ENCODE peak calls at places on chromosomes 1 and 21, in four cellular contexts. Z is neural progenitor cell, I is SK-N-SH, V is PC-3. L is an unnamed sample.
A peak's percentile ranks its signal among the peaks of the same experiment; 100 is the strongest.

GRCh38 chr1:187744665-187745064 is 915.9 kb downstream of the PLA2G4A start:
- DNase-seq in Z (no peak), I (no peak), V (no peak), L (no peak)

GRCh38 chr1:107664882-107665871 is 299.8 kb downstream of the VAV3 start:
- DNase-seq in I (no peak), Z (no peak), V (no peak), L (no peak)

GRCh38 chr1:170623171-170623570 is 40.8 kb upstream of the PRRX1 start:
- DNase-seq in Z (no peak), I (no peak), V (peak; percentile 87), L (peak; percentile 97)

GRCh38 chr1:234065794-234066447 is 161.4 kb downstream of the SLC35F3 start:
- DNase-seq in Z (peak; percentile 87), I (peak; percentile 70), V (peak; percentile 95), L (peak; percentile 82)

GRCh38 chr21:18499761-18500376 is 96.3 kb upstream of the TMPRSS15 start:
- DNase-seq in V (peak; percentile 69), I (peak; percentile 3), Z (peak; percentile 73), L (peak; percentile 42)

GRCh38 chr1:209326876-209327275 is 256.6 kb upstream of the CAMK1G start:
- DNase-seq in Z (no peak), I (no peak), V (no peak), L (no peak)

GRCh38 chr1:235006132-235006721 is 122.4 kb downstream of the TOMM20 start:
- DNase-seq in I (no peak), Z (no peak), V (no peak), L (no peak)

GRCh38 chr1:114554577-114554976 is 26.8 kb downstream of the BCAS2 start:
- DNase-seq in V (no peak), I (no peak), Z (no peak), L (no peak)

GRCh38 chr1:200351826-200352549 is 57.8 kb downstream of the ZNF281 start:
- DNase-seq in I (no peak), Z (no peak), V (no peak), L (peak; percentile 98)

GRCh38 chr1:203289281-203289981 is 15.9 kb upstream of the BTG2 start:
- DNase-seq in Z (no peak), I (no peak), V (no peak), L (no peak)

GRCh38 chr1:10724052-10724494 is 72.4 kb downstream of the CASZ1 start:
- DNase-seq in I (no peak), V (peak; percentile 97), Z (no peak), L (peak; percentile 50)

GRCh38 chr1:151459331-151460046 is at the start of gene POGZ:
- DNase-seq in Z (peak; percentile 96), V (peak; percentile 97), I (peak; percentile 94), L (peak; percentile 98)

GRCh38 chr1:152448496-152448895 is 34.4 kb upstream of the CRNN start:
- DNase-seq in V (no peak), I (no peak), Z (no peak), L (no peak)

GRCh38 chr1:182671779-182672486 is 12.5 kb downstream of the RGS8 start:
- DNase-seq in V (no peak), I (peak; percentile 64), Z (peak; percentile 45), L (no peak)

GRCh38 chr1:79193211-79194079 is 186.9 kb upstream of the ADGRL4 start:
- DNase-seq in Z (peak; percentile 8), V (peak; percentile 84), I (no peak), L (peak; percentile 81)

GRCh38 chr1:27952147-27952546 is 7.6 kb upstream of the XKR8 start:
- DNase-seq in V (no peak), I (no peak), Z (no peak), L (no peak)

GRCh38 chr1:15411593-15412487 is 2.2 kb downstream of the EFHD2 start:
- DNase-seq in Z (no peak), V (peak; percentile 58), I (no peak), L (peak; percentile 35)

GRCh38 chr1:53276902-53277281 is 38.6 kb upstream of the MAGOH start:
- DNase-seq in V (no peak), Z (no peak), I (no peak), L (no peak)

GRCh38 chr1:17233675-17234074 is 15.2 kb upstream of the PADI3 start:
- DNase-seq in Z (no peak), I (peak; percentile 50), V (peak; percentile 99), L (peak; percentile 96)

GRCh38 chr1:214292317-214292716 is 11.4 kb downstream of the SMYD2 start:
- DNase-seq in V (no peak), Z (no peak), I (no peak), L (peak; percentile 59)

GRCh38 chr1:33323663-33324477 is 3.0 kb upstream of the A3GALT2 start:
- DNase-seq in Z (no peak), I (no peak), V (no peak), L (no peak)

GRCh38 chr21:29942033-29942432 is 2.2 kb upstream of the GRIK1 start:
- DNase-seq in I (no peak), V (no peak), Z (no peak), L (no peak)

GRCh38 chr1:115765091-115765490 is 3.4 kb downstream of the CASQ2 start:
- DNase-seq in Z (no peak), I (no peak), V (no peak), L (no peak)

GRCh38 chr1:74180490-74180889 is 17.5 kb downstream of the LRRIQ3 start:
- DNase-seq in Z (no peak), I (no peak), V (no peak), L (peak; percentile 21)

DNA sequence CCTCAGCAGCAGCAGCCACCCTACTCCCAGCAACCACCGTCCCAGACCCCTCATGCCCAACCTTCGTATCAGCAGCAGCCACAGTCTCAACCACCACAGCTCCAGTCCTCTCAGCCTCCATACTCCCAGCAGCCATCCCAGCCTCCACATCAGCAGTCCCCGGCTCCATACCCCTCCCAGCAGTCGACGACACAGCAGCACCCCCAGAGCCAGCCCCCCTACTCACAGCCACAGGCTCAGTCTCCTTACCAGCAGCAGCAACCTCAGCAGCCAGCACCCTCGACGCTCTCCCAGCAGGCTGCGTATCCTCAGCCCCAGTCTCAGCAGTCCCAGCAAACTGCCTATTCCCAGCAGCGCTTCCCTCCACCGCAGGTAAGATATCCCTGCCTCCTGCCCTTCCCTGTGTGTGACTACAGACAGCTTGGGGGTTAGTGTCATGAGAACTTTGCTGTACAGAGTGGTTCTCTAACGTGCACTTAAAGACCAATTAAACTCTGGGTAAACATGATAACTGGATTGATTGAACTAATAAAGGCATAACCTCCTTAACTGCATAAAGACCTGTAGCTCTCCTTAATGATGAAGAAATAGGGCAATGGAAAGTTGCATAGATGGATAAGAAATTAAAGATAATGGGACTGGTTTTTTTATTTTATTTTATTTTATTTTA is 35.6 kb downstream of the ARID1A start:
- DNase-seq in I (no peak), V (no peak), Z (no peak), L (no peak)
- H3F3A ChIP-seq in I (peaks cover 8% of the 10 kb centered on the region), V (peaks cover 5% of the 10 kb centered on the region), Z (peaks cover 10% of the 10 kb centered on the region), L (peaks cover 37% of the 10 kb centered on the region)

GRCh38 chr1:226405411-226405988 is 2.4 kb downstream of the PARP1 start:
- DNase-seq in I (no peak), V (no peak), Z (peak; percentile 28), L (no peak)

GRCh38 chr1:226402615-226403521 is 5.0 kb downstream of the PARP1 start:
- DNase-seq in I (no peak), V (no peak), Z (no peak), L (no peak)

GRCh38 chr1:226404063-226404903 is 3.6 kb downstream of the PARP1 start:
- DNase-seq in I (peak; percentile 38), Z (no peak), V (peak; percentile 18), L (peak; percentile 32)

GRCh38 chr1:226404904-226405222 is 3.0 kb downstream of the PARP1 start:
- DNase-seq in I (no peak), V (no peak), Z (peak; percentile 35), L (no peak)

DNA sequence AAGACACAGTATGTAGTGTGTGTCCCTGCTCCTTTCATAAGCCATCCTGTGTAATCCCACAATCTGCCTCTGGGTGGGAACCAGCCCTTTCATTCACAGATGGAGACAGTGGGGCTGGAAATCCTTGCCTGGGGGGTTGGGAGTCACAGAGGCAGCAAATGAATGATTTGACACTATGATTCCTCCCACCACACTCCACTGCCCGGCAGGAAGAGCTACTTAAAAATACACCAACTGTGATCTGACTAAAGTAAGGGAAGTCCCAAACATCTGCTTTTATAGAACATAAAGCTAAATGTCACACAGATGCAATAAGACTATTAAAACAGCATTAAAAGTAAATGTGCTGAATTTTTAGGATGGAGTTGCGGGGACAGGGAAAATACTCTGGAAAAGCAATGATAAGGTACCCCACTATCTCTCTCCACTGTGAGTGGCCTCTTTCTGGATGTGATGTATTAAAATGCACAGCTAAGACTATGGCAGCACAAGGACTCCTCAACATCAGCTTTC is 4.3 kb downstream of the PARP1 start:
- DNase-seq in Z (no peak), I (peak; percentile 60), V (peak; percentile 38), L (peak; percentile 43)
- H3K4me2 ChIP-seq in Z (peak overlapping the region; percentile 98), I (peak overlapping the region; percentile 19), V (peak overlapping the region; percentile 88), L (peak overlapping the region; percentile 25)

GRCh38 chr1:40594187-40594531 is 62.7 kb downstream of the ZNF684 start:
- DNase-seq in I (no peak), V (no peak), Z (no peak), L (no peak)

GRCh38 chr1:40595623-40596022 is 64.2 kb downstream of the ZNF684 start:
- DNase-seq in I (no peak), V (no peak), Z (no peak), L (no peak)

GRCh38 chr1:40593449-40594186 is 62.2 kb downstream of the ZNF684 start:
- DNase-seq in Z (no peak), V (no peak), I (no peak), L (no peak)

GRCh38 chr1:40592107-40592773 is 60.8 kb downstream of the ZNF684 start:
- DNase-seq in I (peak; percentile 51), Z (peak; percentile 19), V (peak; percentile 64), L (peak; percentile 69)
- TF ChIP-seq EZH2phosphoT487 in I (no peak), Z (no peak), V (no peak), L (no peak)

GRCh38 chr1:93599479-93599878 is 82.2 kb downstream of the BCAR3 start:
- DNase-seq in I (no peak), V (no peak), Z (no peak), L (no peak)
- H3F3A ChIP-seq in I (peaks cover 15% of the 10 kb centered on the region), V (no peaks in the 10 kb centered on the region), Z (no peaks in the 10 kb centered on the region), L (peaks cover 62% of the 10 kb centered on the region)

DNA sequence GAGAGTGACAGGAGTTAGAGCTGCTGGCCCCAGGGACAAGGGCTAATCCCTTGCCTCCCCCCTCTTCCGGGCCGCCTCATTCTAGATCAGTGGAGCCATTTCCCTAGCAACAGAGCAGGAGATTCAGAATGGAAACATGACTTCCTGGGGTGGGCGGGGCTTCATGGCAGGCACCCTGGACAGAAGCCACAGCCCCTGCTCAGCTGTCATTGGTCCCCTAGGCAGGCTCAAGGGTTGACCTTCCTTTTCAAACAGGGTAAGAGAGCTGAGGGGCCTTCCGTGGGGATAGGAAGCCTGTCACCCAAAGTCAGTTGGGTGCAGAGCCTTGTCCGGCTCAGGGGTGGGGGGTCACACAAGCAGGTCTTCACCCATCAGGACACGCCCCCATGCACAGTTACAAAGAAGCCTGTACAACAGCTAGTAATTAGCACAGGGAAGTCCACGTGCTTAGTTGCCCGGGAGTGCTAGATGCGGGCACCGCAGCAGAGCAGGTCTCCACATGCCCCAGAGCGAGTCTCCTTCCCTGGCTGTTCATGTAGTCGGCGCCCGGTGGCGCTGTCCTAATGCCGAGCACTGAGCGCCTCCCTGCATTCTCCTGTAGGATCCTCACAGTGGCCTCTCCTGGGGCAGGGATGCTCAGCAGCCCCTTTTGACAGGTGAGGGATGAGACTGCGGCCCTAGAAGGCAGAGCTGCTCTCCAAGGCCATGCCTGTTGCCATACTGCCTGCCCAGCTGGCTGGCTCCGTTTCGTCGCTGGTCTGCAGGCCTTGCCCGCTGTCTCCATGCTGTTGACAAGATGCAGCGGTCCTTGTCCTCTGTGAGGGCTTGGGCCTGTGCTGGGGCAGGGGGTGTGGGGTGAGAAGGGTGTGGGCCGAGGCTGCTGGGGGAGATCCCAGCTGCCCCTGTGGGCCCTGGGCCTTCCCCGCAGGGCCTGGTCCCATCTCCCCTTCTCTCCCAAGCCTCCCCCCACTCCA is 5.1 kb downstream of the TMEM201 start:
- DNase-seq in Z (peak; percentile 96), I (peak; percentile 93), V (peak; percentile 12), L (peak; percentile 42)
- H3K4me2 ChIP-seq in Z (peak overlapping the region; percentile 66), I (peak overlapping the region; percentile 63), V (no peak overlapping the region), L (no peak overlapping the region)

GRCh38 chr1:166377896-166378295 is 211.1 kb upstream of the FAM78B start:
- DNase-seq in V (no peak), I (no peak), Z (no peak), L (no peak)
- TF ChIP-seq EZH2phosphoT487 in V (no peak), I (no peak), Z (no peak), L (no peak)

L was measured in GM23248.